ENCODE peak calls at places on chromosomes 11 and 22, in nine cellular contexts. R is ACHN; P is HT1080; U is stimulated activated CD8-positive, alpha-beta memory T cell treated with anti-CD3 and anti-CD28 coated beads, Interleukin-7, amount 100 ng/mL, for 1 hour; G is AG10803; O is A549; W is A172; D is CMK; M is ecto neural progenitor cell. N is an unnamed sample.

GRCh38 chr11:37141707-37142106 is 543.7 kb upstream of the RAG2 start:
- DNase-seq in M (no peak), U (no peak), G (no peak), P (peak; percentile 6), R (no peak), D (no peak), W (no peak), O (no peak), N (no peak)

GRCh38 chr11:65389294-65389980 is 3.0 kb downstream of the FRMD8 start:
- DNase-seq in G (no peak), M (no peak), W (no peak), U (no peak), R (no peak), D (no peak), P (no peak), O (no peak), N (no peak)

GRCh38 chr11:100753144-100753543 is 66.1 kb downstream of the ARHGAP42 start:
- DNase-seq in W (no peak), D (no peak), U (no peak), R (no peak), P (no peak), M (peak; percentile 57), O (no peak), G (no peak), N (no peak)

GRCh38 chr22:38862375-38863329 is 9.4 kb downstream of the CBX6 start:
- DNase-seq in R (no peak), O (no peak), U (no peak), W (no peak), G (no peak), P (no peak), D (no peak), M (no peak), N (peak; percentile 36)

GRCh38 chr22:33013531-33014162 is 44.5 kb downstream of the SYN3 start:
- DNase-seq in P (no peak), G (no peak), U (no peak), O (no peak), W (no peak), D (no peak), R (no peak), M (no peak), N (no peak)

GRCh38 chr22:38872831-38873248 is 824 bp upstream of the CBX6 start:
- DNase-seq in O (peak; percentile 59), R (peak; percentile 56), D (no peak), W (no peak), U (no peak), G (peak; percentile 49), P (no peak), M (peak; percentile 78), N (peak; percentile 49)

GRCh38 chr11:40129276-40129675 is 1330.2 kb downstream of the LRRC4C start:
- DNase-seq in W (no peak), U (no peak), M (no peak), R (peak; percentile 10), P (no peak), O (no peak), G (no peak), D (no peak), N (no peak)

GRCh38 chr22:18991828-18992442 is 55.8 kb upstream of the PRODH start:
- DNase-seq in G (no peak), P (no peak), U (no peak), W (no peak), M (no peak), D (no peak), O (no peak), R (no peak), N (no peak)

GRCh38 chr11:12111482-12112149 is 1.2 kb downstream of the MICAL2 start:
- DNase-seq in R (no peak), U (no peak), W (no peak), D (no peak), P (peak; percentile 51), O (no peak), G (peak; percentile 22), M (no peak), N (no peak)

GRCh38 chr22:16961477-16962186 is 46.4 kb downstream of the GAB4 start:
- DNase-seq in R (no peak), O (no peak), G (no peak), M (no peak), W (no peak), U (no peak), D (no peak), P (no peak), N (no peak)

GRCh38 chr11:72681226-72682153 is 7.3 kb upstream of the PDE2A start:
- DNase-seq in R (no peak), P (no peak), G (peak; percentile 13), U (no peak), O (no peak), W (no peak), M (no peak), D (no peak), N (no peak)

GRCh38 chr11:108253176-108253575 is 30.3 kb downstream of the ATM start:
- DNase-seq in O (no peak), M (no peak), W (peak; percentile 5), D (no peak), U (no peak), P (no peak), G (peak; percentile 6), R (peak; percentile 2), N (peak; percentile 42)

GRCh38 chr22:17890245-17890671 is 116.0 kb upstream of the BID start:
- DNase-seq in O (no peak), G (no peak), U (no peak), P (peak; percentile 28), W (peak; percentile 45), D (no peak), R (no peak), M (no peak), N (no peak)

GRCh38 chr11:12188548-12189317 is 78.3 kb downstream of the MICAL2 start:
- DNase-seq in P (no peak), D (no peak), G (no peak), R (no peak), W (no peak), M (no peak), U (no peak), O (no peak), N (no peak)

GRCh38 chr22:48742191-48742555 is 1085.5 kb downstream of the BRD1 start:
- DNase-seq in W (no peak), G (no peak), M (no peak), U (no peak), D (no peak), R (no peak), O (no peak), P (no peak), N (no peak)

GRCh38 chr11:12449961-12450715 is 72.8 kb downstream of the PARVA start:
- DNase-seq in D (no peak), P (peak; percentile 26), O (no peak), G (peak; percentile 77), W (peak; percentile 13), U (no peak), M (peak; percentile 17), R (no peak), N (peak; percentile 80)

GRCh38 chr11:124732230-124732629 is 7.5 kb upstream of the NRGN start:
- DNase-seq in D (no peak), W (no peak), P (no peak), G (no peak), U (no peak), R (no peak), O (no peak), M (no peak), N (no peak)

GRCh38 chr11:109222730-109223129 is 199.3 kb upstream of the C11orf87 start:
- DNase-seq in G (no peak), D (no peak), U (no peak), P (no peak), W (no peak), M (no peak), R (no peak), O (no peak), N (no peak)

GRCh38 chr11:61111786-61112517 is 9.7 kb downstream of the CD5 start:
- DNase-seq in M (no peak), R (no peak), D (no peak), G (no peak), O (no peak), U (no peak), P (no peak), W (no peak), N (no peak)

GRCh38 chr22:32810241-32811133 is 9.0 kb downstream of the TIMP3 start:
- DNase-seq in R (no peak), W (no peak), G (no peak), M (no peak), P (no peak), D (no peak), U (no peak), O (no peak), N (peak; percentile 59)

GRCh38 chr11:10978189-10978588 is 120.3 kb upstream of the ZBED5 start:
- DNase-seq in W (no peak), G (no peak), R (no peak), D (no peak), P (no peak), M (no peak), U (no peak), O (no peak), N (no peak)

GRCh38 chr11:120789391-120789790 is 234.5 kb upstream of the TBCEL start:
- DNase-seq in G (no peak), D (no peak), O (no peak), W (no peak), M (no peak), R (no peak), U (no peak), P (no peak), N (no peak)

GRCh38 chr11:109037856-109038780 is 373.2 kb downstream of the DDX10 start:
- DNase-seq in P (peak; percentile 55), W (peak; percentile 41), D (no peak), O (no peak), G (peak; percentile 99), R (no peak), M (no peak), U (no peak), N (peak; percentile 46)

GRCh38 chr11:82906236-82906635 is 4.7 kb downstream of the DDIAS start:
- DNase-seq in G (peak; percentile 50), O (no peak), W (peak; percentile 28), P (peak; percentile 29), M (no peak), D (no peak), R (peak; percentile 45), U (no peak), N (peak; percentile 61)

GRCh38 chr11:57379732-57380131 is 1.2 kb downstream of the PRG3 start:
- DNase-seq in P (no peak), O (no peak), D (no peak), G (peak; percentile 4), M (peak; percentile 69), W (peak; percentile 19), R (peak; percentile 35), U (no peak), N (peak; percentile 29)

GRCh38 chr11:74683941-74684481 is 47.2 kb downstream of the CHRDL2 start:
- DNase-seq in G (peak; percentile 53), P (no peak), U (no peak), W (no peak), D (no peak), O (no peak), R (no peak), M (no peak), N (peak; percentile 59)

GRCh38 chr11:123653997-123654565 is 343 bp downstream of the SCN3B start:
- DNase-seq in M (peak; percentile 81), W (peak; percentile 6), D (no peak), G (peak; percentile 34), R (peak; percentile 55), P (peak; percentile 24), U (no peak), O (peak; percentile 35), N (peak; percentile 31)

GRCh38 chr22:43529954-43530863 is 118.4 kb downstream of the MPPED1 start:
- DNase-seq in D (no peak), R (no peak), O (no peak), P (no peak), M (no peak), W (no peak), G (no peak), U (no peak), N (no peak)

GRCh38 chr22:37483594-37484114 is 2.5 kb downstream of the MFNG start:
- DNase-seq in D (no peak), R (no peak), G (peak; percentile 23), P (no peak), W (no peak), M (no peak), U (no peak), O (no peak), N (no peak)

GRCh38 chr11:3906166-3906565 is 50.7 kb downstream of the STIM1 start:
- DNase-seq in D (no peak), M (no peak), P (peak; percentile 18), G (no peak), W (no peak), R (peak; percentile 22), O (peak; percentile 20), U (no peak), N (peak; percentile 7)

GRCh38 chr11:64854534-64855502 is 10.4 kb upstream of the CDC42BPG start:
- DNase-seq in O (peak; percentile 97), P (peak; percentile 99), M (no peak), W (peak; percentile 99), R (peak; percentile 94), D (no peak), G (peak; percentile 93), U (no peak), N (peak; percentile 93)